ENCODE peak calls at places on chromosomes 7 and 10, in six cellular contexts. One of them, this sample, is unnamed.

GRCh38 chr7:69596723-69597277 is 1.5 kb upstream of the AUTS2 start:
- DNase-seq in activated CD4-positive, alpha-beta T cell treated with anti-CD3 and anti-CD28 coated beads for 4 hours: no peak
- DNase-seq in EH: no peak
- DNase-seq in SW480: no peak
- DNase-seq in OCI-LY7: no peak
- DNase-seq in right lobe of liver: no peak
- DNase-seq in this sample: no peak

GRCh38 chr10:72253002-72253401 is 20.7 kb upstream of the DDIT4 start:
- DNase-seq in EH: peak
- DNase-seq in right lobe of liver: no peak
- DNase-seq in SW480: no peak
- DNase-seq in OCI-LY7: no peak
- DNase-seq in activated CD4-positive, alpha-beta T cell treated with anti-CD3 and anti-CD28 coated beads for 4 hours: no peak
- DNase-seq in this sample: no peak

GRCh38 chr10:46229144-46229563 is 57.6 kb upstream of the ANTXRL start:
- DNase-seq in right lobe of liver: no peak
- DNase-seq in EH: peak
- DNase-seq in OCI-LY7: peak
- DNase-seq in activated CD4-positive, alpha-beta T cell treated with anti-CD3 and anti-CD28 coated beads for 4 hours: peak
- DNase-seq in SW480: peak
- DNase-seq in this sample: no peak

GRCh38 chr7:134710854-134711624 is 64.4 kb downstream of the BPGM start:
- DNase-seq in SW480: peak
- DNase-seq in OCI-LY7: no peak
- DNase-seq in activated CD4-positive, alpha-beta T cell treated with anti-CD3 and anti-CD28 coated beads for 4 hours: peak
- DNase-seq in right lobe of liver: no peak
- DNase-seq in EH: peak
- DNase-seq in this sample: no peak

GRCh38 chr7:29652611-29653010 is 89.0 kb downstream of the PRR15 start:
- DNase-seq in SW480: no peak
- DNase-seq in right lobe of liver: no peak
- DNase-seq in activated CD4-positive, alpha-beta T cell treated with anti-CD3 and anti-CD28 coated beads for 4 hours: no peak
- DNase-seq in EH: peak
- DNase-seq in OCI-LY7: no peak
- DNase-seq in this sample: no peak

GRCh38 chr10:74586088-74586585 is 240.3 kb upstream of the KAT6B start:
- DNase-seq in EH: peak
- DNase-seq in right lobe of liver: no peak
- DNase-seq in activated CD4-positive, alpha-beta T cell treated with anti-CD3 and anti-CD28 coated beads for 4 hours: peak
- DNase-seq in OCI-LY7: peak
- DNase-seq in SW480: no peak
- DNase-seq in this sample: no peak

GRCh38 chr7:131538071-131538790 is 18.2 kb downstream of the PODXL start:
- DNase-seq in OCI-LY7: no peak
- DNase-seq in activated CD4-positive, alpha-beta T cell treated with anti-CD3 and anti-CD28 coated beads for 4 hours: no peak
- DNase-seq in EH: peak
- DNase-seq in SW480: peak
- DNase-seq in right lobe of liver: no peak
- DNase-seq in this sample: no peak

GRCh38 chr7:94643771-94644545 is 12.0 kb downstream of the SGCE start:
- DNase-seq in SW480: no peak
- DNase-seq in activated CD4-positive, alpha-beta T cell treated with anti-CD3 and anti-CD28 coated beads for 4 hours: no peak
- DNase-seq in EH: peak
- DNase-seq in right lobe of liver: no peak
- DNase-seq in OCI-LY7: no peak
- DNase-seq in this sample: no peak

GRCh38 chr10:86376852-86377796 is 10.5 kb upstream of the GRID1 start:
- DNase-seq in SW480: peak
- DNase-seq in OCI-LY7: peak
- DNase-seq in right lobe of liver: peak
- DNase-seq in EH: peak
- DNase-seq in activated CD4-positive, alpha-beta T cell treated with anti-CD3 and anti-CD28 coated beads for 4 hours: peak
- DNase-seq in this sample: no peak

GRCh38 chr7:69932034-69932628 is 333.9 kb downstream of the AUTS2 start:
- DNase-seq in EH: peak
- DNase-seq in activated CD4-positive, alpha-beta T cell treated with anti-CD3 and anti-CD28 coated beads for 4 hours: no peak
- DNase-seq in right lobe of liver: no peak
- DNase-seq in OCI-LY7: peak
- DNase-seq in SW480: peak
- DNase-seq in this sample: no peak

GRCh38 chr7:150951181-150951520 is 27.0 kb downstream of the KCNH2 start:
- DNase-seq in SW480: no peak
- DNase-seq in activated CD4-positive, alpha-beta T cell treated with anti-CD3 and anti-CD28 coated beads for 4 hours: no peak
- DNase-seq in OCI-LY7: no peak
- DNase-seq in right lobe of liver: no peak
- DNase-seq in EH: no peak
- DNase-seq in this sample: no peak

GRCh38 chr10:48491422-48492139 is 113.3 kb downstream of the ARHGAP22 start:
- DNase-seq in EH: no peak
- DNase-seq in right lobe of liver: no peak
- DNase-seq in activated CD4-positive, alpha-beta T cell treated with anti-CD3 and anti-CD28 coated beads for 4 hours: no peak
- DNase-seq in SW480: no peak
- DNase-seq in OCI-LY7: no peak
- DNase-seq in this sample: peak

GRCh38 chr10:49387029-49387428 is 8.9 kb downstream of the DRGX start:
- DNase-seq in EH: peak
- DNase-seq in right lobe of liver: no peak
- DNase-seq in activated CD4-positive, alpha-beta T cell treated with anti-CD3 and anti-CD28 coated beads for 4 hours: no peak
- DNase-seq in SW480: no peak
- DNase-seq in OCI-LY7: no peak
- DNase-seq in this sample: no peak

GRCh38 chr10:80599424-80599847 is 61.7 kb downstream of the SH2D4B start:
- DNase-seq in activated CD4-positive, alpha-beta T cell treated with anti-CD3 and anti-CD28 coated beads for 4 hours: no peak
- DNase-seq in SW480: peak
- DNase-seq in EH: peak
- DNase-seq in OCI-LY7: peak
- DNase-seq in right lobe of liver: peak
- DNase-seq in this sample: no peak

GRCh38 chr7:56092789-56093531 is at the start of gene PHKG1:
- DNase-seq in EH: peak
- DNase-seq in right lobe of liver: peak
- DNase-seq in SW480: no peak
- DNase-seq in OCI-LY7: no peak
- DNase-seq in activated CD4-positive, alpha-beta T cell treated with anti-CD3 and anti-CD28 coated beads for 4 hours: no peak
- DNase-seq in this sample: no peak

GRCh38 chr7:156827587-156828203 is 65.3 kb downstream of the LMBR1 start:
- DNase-seq in activated CD4-positive, alpha-beta T cell treated with anti-CD3 and anti-CD28 coated beads for 4 hours: no peak
- DNase-seq in SW480: no peak
- DNase-seq in EH: peak
- DNase-seq in OCI-LY7: peak
- DNase-seq in right lobe of liver: no peak
- DNase-seq in this sample: no peak

GRCh38 chr7:101941481-101942383 is 124.3 kb downstream of the CUX1 start:
- DNase-seq in OCI-LY7: no peak
- DNase-seq in right lobe of liver: peak
- DNase-seq in SW480: peak
- DNase-seq in activated CD4-positive, alpha-beta T cell treated with anti-CD3 and anti-CD28 coated beads for 4 hours: no peak
- DNase-seq in EH: peak
- DNase-seq in this sample: no peak

GRCh38 chr7:138449580-138449979 is 10.5 kb upstream of the TRIM24 start:
- DNase-seq in SW480: no peak
- DNase-seq in activated CD4-positive, alpha-beta T cell treated with anti-CD3 and anti-CD28 coated beads for 4 hours: peak
- DNase-seq in OCI-LY7: peak
- DNase-seq in right lobe of liver: no peak
- DNase-seq in EH: no peak
- DNase-seq in this sample: no peak

GRCh38 chr10:87860156-87860795 is 3.1 kb downstream of the KLLN start:
- DNase-seq in OCI-LY7: peak
- DNase-seq in activated CD4-positive, alpha-beta T cell treated with anti-CD3 and anti-CD28 coated beads for 4 hours: peak
- DNase-seq in EH: peak
- DNase-seq in SW480: peak
- DNase-seq in right lobe of liver: no peak
- DNase-seq in this sample: no peak

GRCh38 chr10:78875932-78876331 is 192.8 kb upstream of the ZMIZ1 start:
- DNase-seq in right lobe of liver: no peak
- DNase-seq in SW480: no peak
- DNase-seq in EH: no peak
- DNase-seq in activated CD4-positive, alpha-beta T cell treated with anti-CD3 and anti-CD28 coated beads for 4 hours: no peak
- DNase-seq in OCI-LY7: no peak
- DNase-seq in this sample: no peak

GRCh38 chr10:4990217-4990616 is 13.4 kb downstream of the AKR1C2 start:
- DNase-seq in right lobe of liver: no peak
- DNase-seq in EH: no peak
- DNase-seq in activated CD4-positive, alpha-beta T cell treated with anti-CD3 and anti-CD28 coated beads for 4 hours: no peak
- DNase-seq in OCI-LY7: no peak
- DNase-seq in SW480: no peak
- DNase-seq in this sample: no peak

GRCh38 chr7:30412810-30413504 is 65.6 kb downstream of the NOD1 start:
- DNase-seq in right lobe of liver: no peak
- DNase-seq in OCI-LY7: peak
- DNase-seq in activated CD4-positive, alpha-beta T cell treated with anti-CD3 and anti-CD28 coated beads for 4 hours: peak
- DNase-seq in EH: peak
- DNase-seq in SW480: peak
- DNase-seq in this sample: no peak

GRCh38 chr7:3884543-3884942 is 583.5 kb downstream of the SDK1 start:
- DNase-seq in SW480: no peak
- DNase-seq in OCI-LY7: no peak
- DNase-seq in right lobe of liver: no peak
- DNase-seq in EH: no peak
- DNase-seq in activated CD4-positive, alpha-beta T cell treated with anti-CD3 and anti-CD28 coated beads for 4 hours: no peak
- DNase-seq in this sample: no peak

GRCh38 chr10:107687702-107688101 is 523.2 kb upstream of the SORCS1 start:
- DNase-seq in SW480: no peak
- DNase-seq in OCI-LY7: no peak
- DNase-seq in right lobe of liver: no peak
- DNase-seq in activated CD4-positive, alpha-beta T cell treated with anti-CD3 and anti-CD28 coated beads for 4 hours: no peak
- DNase-seq in EH: peak
- DNase-seq in this sample: no peak

GRCh38 chr7:157224627-157225026 is 85.9 kb downstream of the UBE3C start:
- DNase-seq in activated CD4-positive, alpha-beta T cell treated with anti-CD3 and anti-CD28 coated beads for 4 hours: no peak
- DNase-seq in SW480: peak
- DNase-seq in OCI-LY7: peak
- DNase-seq in right lobe of liver: no peak
- DNase-seq in EH: peak
- DNase-seq in this sample: no peak

GRCh38 chr7:116357776-116358670 is 141.5 kb upstream of the CAV2 start:
- DNase-seq in OCI-LY7: no peak
- DNase-seq in activated CD4-positive, alpha-beta T cell treated with anti-CD3 and anti-CD28 coated beads for 4 hours: no peak
- DNase-seq in right lobe of liver: no peak
- DNase-seq in EH: peak
- DNase-seq in SW480: no peak
- DNase-seq in this sample: no peak

GRCh38 chr7:23299770-23300300 is 696 bp downstream of the MALSU1 start:
- DNase-seq in activated CD4-positive, alpha-beta T cell treated with anti-CD3 and anti-CD28 coated beads for 4 hours: no peak
- DNase-seq in right lobe of liver: no peak
- DNase-seq in OCI-LY7: no peak
- DNase-seq in EH: peak
- DNase-seq in SW480: no peak
- DNase-seq in this sample: no peak

GRCh38 chr7:39415091-39415820 is 150.9 kb upstream of the YAE1 start:
- DNase-seq in OCI-LY7: no peak
- DNase-seq in right lobe of liver: no peak
- DNase-seq in SW480: no peak
- DNase-seq in activated CD4-positive, alpha-beta T cell treated with anti-CD3 and anti-CD28 coated beads for 4 hours: no peak
- DNase-seq in EH: no peak
- DNase-seq in this sample: no peak

GRCh38 chr7:143240323-143241168 is 18.7 kb downstream of the TAS2R40 start:
- DNase-seq in OCI-LY7: peak
- DNase-seq in activated CD4-positive, alpha-beta T cell treated with anti-CD3 and anti-CD28 coated beads for 4 hours: peak
- DNase-seq in right lobe of liver: peak
- DNase-seq in EH: peak
- DNase-seq in SW480: peak
- DNase-seq in this sample: no peak

GRCh38 chr7:121395494-121395960 is 581 bp downstream of the FAM3C start:
- DNase-seq in activated CD4-positive, alpha-beta T cell treated with anti-CD3 and anti-CD28 coated beads for 4 hours: peak
- DNase-seq in EH: peak
- DNase-seq in right lobe of liver: peak
- DNase-seq in SW480: peak
- DNase-seq in OCI-LY7: peak
- DNase-seq in this sample: no peak